ENCODE peak calls at places on chromosomes 1 and 21, in nine cellular contexts. One of them, this sample, is unnamed.

GRCh38 chr1:54081306-54082270 is 28.2 kb downstream of the TCEANC2 start:
- DNase-seq in activated CD4-positive, alpha-beta T cell treated with anti-CD3 and anti-CD28 coated beads, Interleukin-2, amount 50 U/mL, for 1 hour: peak; percentile 53
- DNase-seq in GF-D8: no peak
- DNase-seq in IMR-90: peak; percentile 67
- DNase-seq in ACHN: peak; percentile 70
- DNase-seq in stimulated activated CD4-positive, alpha-beta T cell treated with anti-CD3 and anti-CD28 coated beads, Interleukin-4, amount 100 ng/mL, for 48 hours: peak; percentile 58
- DNase-seq in iPS DF 19.7: peak; percentile 88
- DNase-seq in HFF-Myc: peak; percentile 52
- DNase-seq in cardiac fibroblast: peak; percentile 83
- DNase-seq in this sample: no peak

GRCh38 chr21:44539031-44539430 is 964 bp downstream of the KRTAP10-1 start:
- DNase-seq in iPS DF 19.7: no peak
- DNase-seq in stimulated activated CD4-positive, alpha-beta T cell treated with anti-CD3 and anti-CD28 coated beads, Interleukin-4, amount 100 ng/mL, for 48 hours: no peak
- DNase-seq in cardiac fibroblast: no peak
- DNase-seq in HFF-Myc: no peak
- DNase-seq in ACHN: no peak
- DNase-seq in IMR-90: no peak
- DNase-seq in GF-D8: no peak
- DNase-seq in activated CD4-positive, alpha-beta T cell treated with anti-CD3 and anti-CD28 coated beads, Interleukin-2, amount 50 U/mL, for 1 hour: no peak
- DNase-seq in this sample: no peak

GRCh38 chr1:72649211-72649888 is 367.0 kb upstream of the NEGR1 start:
- DNase-seq in stimulated activated CD4-positive, alpha-beta T cell treated with anti-CD3 and anti-CD28 coated beads, Interleukin-4, amount 100 ng/mL, for 48 hours: no peak
- DNase-seq in iPS DF 19.7: no peak
- DNase-seq in IMR-90: no peak
- DNase-seq in cardiac fibroblast: no peak
- DNase-seq in GF-D8: no peak
- DNase-seq in HFF-Myc: no peak
- DNase-seq in activated CD4-positive, alpha-beta T cell treated with anti-CD3 and anti-CD28 coated beads, Interleukin-2, amount 50 U/mL, for 1 hour: no peak
- DNase-seq in ACHN: no peak
- DNase-seq in this sample: no peak

GRCh38 chr1:93690921-93691789 is 9.5 kb upstream of the BCAR3 start:
- DNase-seq in iPS DF 19.7: no peak
- DNase-seq in activated CD4-positive, alpha-beta T cell treated with anti-CD3 and anti-CD28 coated beads, Interleukin-2, amount 50 U/mL, for 1 hour: no peak
- DNase-seq in GF-D8: no peak
- DNase-seq in stimulated activated CD4-positive, alpha-beta T cell treated with anti-CD3 and anti-CD28 coated beads, Interleukin-4, amount 100 ng/mL, for 48 hours: no peak
- DNase-seq in HFF-Myc: no peak
- DNase-seq in ACHN: peak; percentile 54
- DNase-seq in cardiac fibroblast: no peak
- DNase-seq in IMR-90: no peak
- DNase-seq in this sample: no peak

GRCh38 chr1:10914056-10914455 is 98.4 kb upstream of the TARDBP start:
- DNase-seq in cardiac fibroblast: no peak
- DNase-seq in IMR-90: no peak
- DNase-seq in ACHN: no peak
- DNase-seq in activated CD4-positive, alpha-beta T cell treated with anti-CD3 and anti-CD28 coated beads, Interleukin-2, amount 50 U/mL, for 1 hour: no peak
- DNase-seq in HFF-Myc: no peak
- DNase-seq in iPS DF 19.7: no peak
- DNase-seq in stimulated activated CD4-positive, alpha-beta T cell treated with anti-CD3 and anti-CD28 coated beads, Interleukin-4, amount 100 ng/mL, for 48 hours: no peak
- DNase-seq in GF-D8: no peak
- DNase-seq in this sample: no peak

GRCh38 chr1:231688989-231689388 is 62.4 kb downstream of the DISC1 start:
- DNase-seq in ACHN: no peak
- DNase-seq in cardiac fibroblast: no peak
- DNase-seq in activated CD4-positive, alpha-beta T cell treated with anti-CD3 and anti-CD28 coated beads, Interleukin-2, amount 50 U/mL, for 1 hour: no peak
- DNase-seq in stimulated activated CD4-positive, alpha-beta T cell treated with anti-CD3 and anti-CD28 coated beads, Interleukin-4, amount 100 ng/mL, for 48 hours: no peak
- DNase-seq in GF-D8: no peak
- DNase-seq in iPS DF 19.7: no peak
- DNase-seq in IMR-90: no peak
- DNase-seq in HFF-Myc: no peak
- DNase-seq in this sample: no peak

GRCh38 chr1:153987621-153988020 is 1.5 kb upstream of the RAB13 start:
- DNase-seq in activated CD4-positive, alpha-beta T cell treated with anti-CD3 and anti-CD28 coated beads, Interleukin-2, amount 50 U/mL, for 1 hour: no peak
- DNase-seq in ACHN: no peak
- DNase-seq in cardiac fibroblast: no peak
- DNase-seq in IMR-90: no peak
- DNase-seq in HFF-Myc: no peak
- DNase-seq in iPS DF 19.7: no peak
- DNase-seq in GF-D8: no peak
- DNase-seq in stimulated activated CD4-positive, alpha-beta T cell treated with anti-CD3 and anti-CD28 coated beads, Interleukin-4, amount 100 ng/mL, for 48 hours: no peak
- DNase-seq in this sample: no peak

GRCh38 chr1:9426291-9426711 is 113.0 kb upstream of the SLC25A33 start:
- DNase-seq in iPS DF 19.7: no peak
- DNase-seq in ACHN: no peak
- DNase-seq in stimulated activated CD4-positive, alpha-beta T cell treated with anti-CD3 and anti-CD28 coated beads, Interleukin-4, amount 100 ng/mL, for 48 hours: peak; percentile 45
- DNase-seq in GF-D8: peak; percentile 87
- DNase-seq in HFF-Myc: no peak
- DNase-seq in activated CD4-positive, alpha-beta T cell treated with anti-CD3 and anti-CD28 coated beads, Interleukin-2, amount 50 U/mL, for 1 hour: peak; percentile 77
- DNase-seq in cardiac fibroblast: peak; percentile 71
- DNase-seq in IMR-90: no peak
- DNase-seq in this sample: no peak

GRCh38 chr21:31339736-31340135 is 4.3 kb downstream of the TIAM1 start:
- DNase-seq in iPS DF 19.7: no peak
- DNase-seq in stimulated activated CD4-positive, alpha-beta T cell treated with anti-CD3 and anti-CD28 coated beads, Interleukin-4, amount 100 ng/mL, for 48 hours: no peak
- DNase-seq in IMR-90: peak; percentile 42
- DNase-seq in GF-D8: no peak
- DNase-seq in ACHN: no peak
- DNase-seq in HFF-Myc: no peak
- DNase-seq in cardiac fibroblast: no peak
- DNase-seq in activated CD4-positive, alpha-beta T cell treated with anti-CD3 and anti-CD28 coated beads, Interleukin-2, amount 50 U/mL, for 1 hour: no peak
- DNase-seq in this sample: no peak

GRCh38 chr1:31421404-31422040 is 8.5 kb downstream of the SERINC2 start:
- DNase-seq in cardiac fibroblast: no peak
- DNase-seq in HFF-Myc: no peak
- DNase-seq in GF-D8: no peak
- DNase-seq in activated CD4-positive, alpha-beta T cell treated with anti-CD3 and anti-CD28 coated beads, Interleukin-2, amount 50 U/mL, for 1 hour: no peak
- DNase-seq in stimulated activated CD4-positive, alpha-beta T cell treated with anti-CD3 and anti-CD28 coated beads, Interleukin-4, amount 100 ng/mL, for 48 hours: no peak
- DNase-seq in iPS DF 19.7: no peak
- DNase-seq in IMR-90: peak; percentile 32
- DNase-seq in ACHN: peak; percentile 38
- DNase-seq in this sample: no peak

This sample was measured in DMS79.